ENCODE peak calls at places on chromosomes 5 and 9, in five cellular contexts. One of them, this sample, is unnamed.

GRCh38 chr9:133331641-133332380 is 4.2 kb downstream of the SURF6 start:
- DNase-seq in RWPE1: no peak
- DNase-seq in Peyer's patch: peak; percentile 42
- DNase-seq in endodermal cell: no peak
- DNase-seq in pancreas: no peak
- DNase-seq in this sample: no peak

GRCh38 chr5:151159649-151160373 is 2.2 kb upstream of the ANXA6 start:
- DNase-seq in RWPE1: no peak
- DNase-seq in Peyer's patch: no peak
- DNase-seq in endodermal cell: no peak
- DNase-seq in pancreas: no peak
- DNase-seq in this sample: no peak

GRCh38 chr5:168047669-168048111 is 243.8 kb upstream of the WWC1 start:
- DNase-seq in RWPE1: no peak
- DNase-seq in Peyer's patch: no peak
- DNase-seq in endodermal cell: peak; percentile 92
- DNase-seq in pancreas: peak; percentile 74
- DNase-seq in this sample: no peak

GRCh38 chr9:34988218-34989055 is 1.1 kb upstream of the DNAJB5 start:
- DNase-seq in RWPE1: no peak
- DNase-seq in Peyer's patch: peak; percentile 65
- DNase-seq in endodermal cell: peak; percentile 66
- DNase-seq in pancreas: no peak
- DNase-seq in this sample: no peak

GRCh38 chr9:36876056-36876455 is 158.0 kb downstream of the PAX5 start:
- DNase-seq in RWPE1: no peak
- DNase-seq in Peyer's patch: peak; percentile 35
- DNase-seq in endodermal cell: no peak
- DNase-seq in pancreas: no peak
- DNase-seq in this sample: no peak

GRCh38 chr5:130243641-130244040 is 339.4 kb downstream of the CHSY3 start:
- DNase-seq in RWPE1: no peak
- DNase-seq in Peyer's patch: no peak
- DNase-seq in endodermal cell: peak; percentile 65
- DNase-seq in pancreas: no peak
- DNase-seq in this sample: no peak

GRCh38 chr9:129910628-129911567 is 75.6 kb downstream of the USP20 start:
- DNase-seq in RWPE1: peak; percentile 98
- DNase-seq in Peyer's patch: no peak
- DNase-seq in endodermal cell: no peak
- DNase-seq in pancreas: no peak
- DNase-seq in this sample: peak; percentile 100

GRCh38 chr5:2750758-2751464 is 566 bp downstream of the IRX2 start:
- DNase-seq in RWPE1: peak; percentile 23
- DNase-seq in Peyer's patch: no peak
- DNase-seq in endodermal cell: peak; percentile 80
- DNase-seq in pancreas: peak; percentile 74
- DNase-seq in this sample: no peak

GRCh38 chr5:53479656-53480473 is 564 bp upstream of the FST start:
- DNase-seq in RWPE1: peak; percentile 74
- DNase-seq in Peyer's patch: peak; percentile 63
- DNase-seq in endodermal cell: peak; percentile 87
- DNase-seq in pancreas: peak; percentile 77
- DNase-seq in this sample: no peak

GRCh38 chr5:156036640-156037039 is 290.3 kb upstream of the SGCD start:
- DNase-seq in RWPE1: no peak
- DNase-seq in Peyer's patch: no peak
- DNase-seq in endodermal cell: no peak
- DNase-seq in pancreas: no peak
- DNase-seq in this sample: no peak

GRCh38 chr5:36948041-36948440 is 71.5 kb downstream of the NIPBL start:
- DNase-seq in RWPE1: peak; percentile 29
- DNase-seq in Peyer's patch: no peak
- DNase-seq in endodermal cell: no peak
- DNase-seq in pancreas: no peak
- DNase-seq in this sample: no peak

GRCh38 chr9:108565651-108566378 is 290.0 kb downstream of the ACTL7B start:
- DNase-seq in RWPE1: peak; percentile 93
- DNase-seq in Peyer's patch: peak; percentile 66
- DNase-seq in endodermal cell: peak; percentile 78
- DNase-seq in pancreas: no peak
- DNase-seq in this sample: no peak

GRCh38 chr5:127650649-127651048 is 1.8 kb downstream of the CTXN3 start:
- DNase-seq in RWPE1: peak; percentile 45
- DNase-seq in Peyer's patch: no peak
- DNase-seq in endodermal cell: no peak
- DNase-seq in pancreas: no peak
- DNase-seq in this sample: no peak

GRCh38 chr5:181200816-181201215 is 4.2 kb downstream of the TRIM7 start:
- DNase-seq in RWPE1: no peak
- DNase-seq in Peyer's patch: no peak
- DNase-seq in endodermal cell: no peak
- DNase-seq in pancreas: no peak
- DNase-seq in this sample: no peak

GRCh38 chr9:77997611-77998349 is 33.8 kb downstream of the GNAQ start:
- DNase-seq in RWPE1: no peak
- DNase-seq in Peyer's patch: no peak
- DNase-seq in endodermal cell: no peak
- DNase-seq in pancreas: no peak
- DNase-seq in this sample: no peak

GRCh38 chr5:6902597-6902996 is 189.4 kb downstream of the TENT4A start:
- DNase-seq in RWPE1: no peak
- DNase-seq in Peyer's patch: no peak
- DNase-seq in endodermal cell: no peak
- DNase-seq in pancreas: peak; percentile 43
- DNase-seq in this sample: no peak

GRCh38 chr5:164341056-164341619 is 835.7 kb downstream of the MAT2B start:
- DNase-seq in RWPE1: no peak
- DNase-seq in Peyer's patch: no peak
- DNase-seq in endodermal cell: no peak
- DNase-seq in pancreas: no peak
- DNase-seq in this sample: no peak

GRCh38 chr5:79020861-79021561 is 35.9 kb upstream of the ARSB start:
- DNase-seq in RWPE1: peak; percentile 60
- DNase-seq in Peyer's patch: peak; percentile 73
- DNase-seq in endodermal cell: peak; percentile 84
- DNase-seq in pancreas: peak; percentile 29
- DNase-seq in this sample: no peak

DNA sequence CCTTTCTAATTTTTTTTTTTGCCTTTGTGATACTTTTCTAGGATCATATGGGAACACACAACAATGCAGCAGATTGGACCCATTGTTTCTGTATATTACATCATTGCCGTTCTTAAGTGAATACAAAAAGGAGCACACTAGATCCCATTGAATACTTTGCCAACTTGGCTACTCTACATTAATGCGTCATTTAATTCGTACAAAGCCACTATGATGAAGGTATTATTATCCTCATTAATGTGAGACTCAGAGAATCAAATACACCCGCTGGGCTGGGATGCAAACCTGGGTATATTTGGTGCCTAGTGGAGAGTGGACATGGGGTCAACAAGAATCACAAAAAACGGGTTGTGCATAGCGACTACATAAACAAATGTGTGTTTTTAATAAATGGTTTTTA is 31.9 kb downstream of the OR2K2 start:
- DNase-seq in RWPE1: no peak
- DNase-seq in Peyer's patch: no peak
- DNase-seq in endodermal cell: no peak
- DNase-seq in pancreas: no peak
- DNase-seq in this sample: no peak
- H3K27ac ChIP-seq in RWPE1: no peak overlapping the region
- H3K27ac ChIP-seq in Peyer's patch: no peak overlapping the region
- H3K27ac ChIP-seq in endodermal cell: no peak overlapping the region
- H3K27ac ChIP-seq in pancreas: no peak overlapping the region
- H3K27ac ChIP-seq in this sample: no peak overlapping the region

DNA sequence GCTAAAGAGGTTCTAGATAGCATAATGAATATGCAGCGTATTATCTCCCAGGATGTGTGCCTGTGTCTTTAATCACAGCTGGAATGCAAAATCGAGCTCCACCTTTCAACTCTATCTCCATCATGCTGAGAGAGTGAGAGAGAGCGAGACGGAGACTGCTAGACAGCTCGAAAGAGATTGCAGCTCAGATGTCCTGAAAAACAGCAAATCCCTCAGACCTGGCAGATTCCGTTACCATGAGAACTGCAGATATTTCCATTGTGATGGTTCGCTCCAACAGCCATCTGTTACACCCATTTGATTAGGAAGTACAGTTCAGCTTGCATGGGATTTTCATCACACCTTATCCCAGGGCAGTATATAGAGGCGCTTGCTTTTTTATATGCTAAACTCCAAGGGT is 281.9 kb downstream of the TMEM38B start:
- DNase-seq in RWPE1: no peak
- DNase-seq in Peyer's patch: no peak
- DNase-seq in endodermal cell: peak; percentile 58
- DNase-seq in pancreas: no peak
- DNase-seq in this sample: no peak
- H3K27ac ChIP-seq in RWPE1: no peak overlapping the region
- H3K27ac ChIP-seq in Peyer's patch: no peak overlapping the region
- H3K27ac ChIP-seq in endodermal cell: peak overlapping the region; percentile 91
- H3K27ac ChIP-seq in pancreas: no peak overlapping the region
- H3K27ac ChIP-seq in this sample: no peak overlapping the region

DNA sequence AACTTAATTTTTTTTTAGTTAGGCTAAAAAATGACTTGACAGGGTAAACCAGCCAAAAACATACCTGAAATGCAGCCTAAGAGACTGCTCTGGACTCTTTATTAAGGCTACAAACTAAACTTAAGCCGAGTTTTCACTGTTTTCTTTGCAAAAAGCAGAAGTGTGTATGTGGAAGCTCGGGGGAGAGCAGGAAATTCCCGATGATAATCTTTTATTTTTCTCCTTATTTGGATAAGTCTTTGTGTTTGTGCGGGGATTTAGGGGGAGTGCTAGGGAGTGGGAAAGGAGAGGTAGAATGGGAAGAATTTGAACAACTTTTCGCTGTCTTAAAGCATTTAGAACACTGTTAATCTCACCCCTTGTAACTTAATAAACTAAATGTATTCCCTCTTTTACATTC is 30.7 kb upstream of the GPR21 start:
- DNase-seq in RWPE1: no peak
- DNase-seq in Peyer's patch: no peak
- DNase-seq in endodermal cell: no peak
- DNase-seq in pancreas: no peak
- DNase-seq in this sample: no peak
- H3K27ac ChIP-seq in RWPE1: no peak overlapping the region
- H3K27ac ChIP-seq in Peyer's patch: no peak overlapping the region
- H3K27ac ChIP-seq in endodermal cell: no peak overlapping the region
- H3K27ac ChIP-seq in pancreas: no peak overlapping the region
- H3K27ac ChIP-seq in this sample: no peak overlapping the region

DNA sequence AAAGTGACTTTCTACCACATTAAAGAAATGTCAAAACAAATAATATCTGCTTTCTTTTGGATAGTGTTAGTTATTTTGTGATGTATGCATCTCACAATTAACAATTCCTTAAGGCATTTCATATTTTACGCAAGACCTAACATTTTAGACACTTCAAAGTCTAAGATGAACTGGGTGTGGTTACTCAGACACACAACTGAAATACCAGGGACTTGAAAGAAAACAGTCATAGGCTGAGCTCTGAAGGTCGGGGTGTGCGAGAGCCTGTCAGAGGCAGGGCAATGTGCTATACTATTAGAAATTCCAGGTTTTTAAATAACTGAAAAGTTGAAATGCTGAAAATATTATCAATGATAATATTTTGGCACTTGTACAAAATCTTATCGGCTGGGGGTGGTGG is 44.5 kb upstream of the ZNF622 start:
- DNase-seq in RWPE1: no peak
- DNase-seq in Peyer's patch: no peak
- DNase-seq in endodermal cell: no peak
- DNase-seq in pancreas: no peak
- DNase-seq in this sample: no peak
- H3K27ac ChIP-seq in RWPE1: peak overlapping the region; percentile 85
- H3K27ac ChIP-seq in Peyer's patch: no peak overlapping the region
- H3K27ac ChIP-seq in endodermal cell: no peak overlapping the region
- H3K27ac ChIP-seq in pancreas: no peak overlapping the region
- H3K27ac ChIP-seq in this sample: no peak overlapping the region

GRCh38 chr5:157546456-157547100 is 29.0 kb downstream of the ADAM19 start:
- DNase-seq in RWPE1: no peak
- DNase-seq in Peyer's patch: peak; percentile 30
- DNase-seq in endodermal cell: no peak
- DNase-seq in pancreas: no peak
- DNase-seq in this sample: no peak
- H3K27ac ChIP-seq in RWPE1: no peak overlapping the region
- H3K27ac ChIP-seq in Peyer's patch: peak overlapping the region; percentile 84
- H3K27ac ChIP-seq in endodermal cell: peak overlapping the region; percentile 62
- H3K27ac ChIP-seq in pancreas: no peak overlapping the region
- H3K27ac ChIP-seq in this sample: no peak overlapping the region

GRCh38 chr9:124264812-124265211 is 7.1 kb downstream of the NEK6 start:
- DNase-seq in RWPE1: no peak
- DNase-seq in Peyer's patch: peak; percentile 79
- DNase-seq in endodermal cell: no peak
- DNase-seq in pancreas: no peak
- DNase-seq in this sample: no peak

GRCh38 chr9:124267271-124267807 is 9.6 kb downstream of the NEK6 start:
- DNase-seq in RWPE1: peak; percentile 91
- DNase-seq in Peyer's patch: peak; percentile 61
- DNase-seq in endodermal cell: no peak
- DNase-seq in pancreas: peak; percentile 85
- DNase-seq in this sample: peak; percentile 41

GRCh38 chr9:124268248-124268647 is 10.5 kb downstream of the NEK6 start:
- DNase-seq in RWPE1: no peak
- DNase-seq in Peyer's patch: no peak
- DNase-seq in endodermal cell: no peak
- DNase-seq in pancreas: no peak
- DNase-seq in this sample: no peak

GRCh38 chr9:124266826-124267201 is 9.1 kb downstream of the NEK6 start:
- DNase-seq in RWPE1: no peak
- DNase-seq in Peyer's patch: no peak
- DNase-seq in endodermal cell: no peak
- DNase-seq in pancreas: no peak
- DNase-seq in this sample: no peak

GRCh38 chr9:124266139-124266825 is 8.5 kb downstream of the NEK6 start:
- DNase-seq in RWPE1: no peak
- DNase-seq in Peyer's patch: no peak
- DNase-seq in endodermal cell: no peak
- DNase-seq in pancreas: no peak
- DNase-seq in this sample: no peak
- H3K27ac ChIP-seq in RWPE1: peak overlapping the region; percentile 99
- H3K27ac ChIP-seq in Peyer's patch: no peak overlapping the region
- H3K27ac ChIP-seq in endodermal cell: no peak overlapping the region
- H3K27ac ChIP-seq in pancreas: peak overlapping the region; percentile 81
- H3K27ac ChIP-seq in this sample: peak overlapping the region; percentile 80